ENCODE peak calls at places on chromosomes 13 and 19, in six cellular contexts. K is A673, X is left ventricle myocardium inferior, V is kidney epithelial cell, L is H9, G is BE2C. R is an unnamed sample.

GRCh38 chr13:86729206-86729605 is 930.0 kb upstream of the SLITRK6 start:
- DNase-seq in K (no peak), X (no peak), V (no peak), L (no peak), G (no peak), R (no peak)

GRCh38 chr13:93248627-93249047 is 22.0 kb downstream of the GPC6 start:
- DNase-seq in K (peak; percentile 92), X (no peak), V (no peak), L (peak; percentile 60), G (peak; percentile 83), R (no peak)

GRCh38 chr19:5839312-5840017 is at the start of gene FUT6:
- DNase-seq in K (no peak), X (no peak), V (no peak), L (no peak), G (no peak), R (no peak)

GRCh38 chr19:1154731-1155351 is 19.2 kb downstream of the SBNO2 start:
- DNase-seq in K (no peak), X (peak; percentile 88), V (no peak), L (no peak), G (peak; percentile 78), R (peak; percentile 60)

GRCh38 chr19:19506592-19506991 is 8.8 kb downstream of the TSSK6 start:
- DNase-seq in K (no peak), X (no peak), V (no peak), L (no peak), G (no peak), R (no peak)

GRCh38 chr13:36858285-36858684 is 39.3 kb downstream of the RFXAP start:
- DNase-seq in K (peak; percentile 83), X (no peak), V (no peak), L (no peak), G (peak; percentile 37), R (peak; percentile 15)

GRCh38 chr13:98746968-98747367 is 5.5 kb downstream of the SLC15A1 start:
- DNase-seq in K (no peak), X (no peak), V (peak; percentile 47), L (no peak), G (no peak), R (no peak)

GRCh38 chr19:6062274-6062673 is 48.0 kb downstream of the RFX2 start:
- DNase-seq in K (no peak), X (no peak), V (no peak), L (no peak), G (no peak), R (no peak)

GRCh38 chr19:35755550-35756371 is 1.1 kb downstream of the HSPB6 start:
- DNase-seq in K (peak; percentile 67), X (peak; percentile 90), V (no peak), L (peak; percentile 39), G (no peak), R (no peak)

GRCh38 chr19:54266133-54266532 is 9.1 kb upstream of the LILRB5 start:
- DNase-seq in K (peak; percentile 76), X (peak; percentile 73), V (peak; percentile 32), L (peak; percentile 92), G (peak; percentile 76), R (peak; percentile 36)

GRCh38 chr13:110150384-110151091 is 156.4 kb downstream of the COL4A1 start:
- DNase-seq in K (no peak), X (no peak), V (no peak), L (no peak), G (no peak), R (no peak)

GRCh38 chr19:41353466-41354342 is at the start of gene TGFB1:
- DNase-seq in K (peak; percentile 89), X (peak; percentile 89), V (no peak), L (peak; percentile 75), G (peak; percentile 79), R (peak; percentile 76)

GRCh38 chr19:18310118-18310909 is 12.6 kb downstream of the LSM4 start:
- DNase-seq in K (no peak), X (no peak), V (no peak), L (no peak), G (no peak), R (no peak)

GRCh38 chr13:91135949-91136348 is 211.5 kb upstream of the MIR17HG start:
- DNase-seq in K (peak; percentile 27), X (no peak), V (no peak), L (no peak), G (no peak), R (no peak)

GRCh38 chr19:6947745-6948144 is 60.4 kb downstream of the ADGRE1 start:
- DNase-seq in K (peak; percentile 89), X (no peak), V (no peak), L (no peak), G (no peak), R (no peak)

GRCh38 chr13:39186205-39186880 is 148.1 kb downstream of the NHLRC3 start:
- DNase-seq in K (no peak), X (no peak), V (no peak), L (no peak), G (no peak), R (no peak)

GRCh38 chr13:110495881-110496280 is 65.6 kb downstream of the RAB20 start:
- DNase-seq in K (no peak), X (no peak), V (no peak), L (no peak), G (no peak), R (no peak)

GRCh38 chr19:12669272-12670158 is 2.9 kb downstream of the WDR83 start:
- DNase-seq in K (peak; percentile 84), X (peak; percentile 78), V (no peak), L (peak; percentile 75), G (peak; percentile 78), R (peak; percentile 69)

GRCh38 chr13:40389081-40389641 is 277.3 kb downstream of the FOXO1 start:
- DNase-seq in K (no peak), X (no peak), V (no peak), L (no peak), G (no peak), R (no peak)

GRCh38 chr19:36331353-36332228 is 47.4 kb downstream of the ZFP14 start:
- DNase-seq in K (peak; percentile 95), X (peak; percentile 82), V (peak; percentile 80), L (peak; percentile 99), G (peak; percentile 90), R (peak; percentile 84)

GRCh38 chr13:47546265-47546962 is 454.7 kb downstream of the SUCLA2 start:
- DNase-seq in K (no peak), X (no peak), V (no peak), L (no peak), G (no peak), R (no peak)

GRCh38 chr19:47729468-47729798 is 15.9 kb upstream of the NOP53 start:
- DNase-seq in K (no peak), X (peak; percentile 64), V (peak; percentile 79), L (peak; percentile 66), G (no peak), R (no peak)

GRCh38 chr13:29946093-29946492 is 95.7 kb upstream of the UBL3 start:
- DNase-seq in K (no peak), X (no peak), V (no peak), L (no peak), G (no peak), R (no peak)

GRCh38 chr13:112911285-112911701 is 57.7 kb upstream of the MCF2L start:
- DNase-seq in K (no peak), X (no peak), V (no peak), L (no peak), G (no peak), R (no peak)
- H3K27me3 ChIP-seq in K (peaks cover 28% of the 10 kb centered on the region), X (peaks cover 62% of the 10 kb centered on the region), V (no peaks in the 10 kb centered on the region), L (peaks cover 2% of the 10 kb centered on the region), G (no peaks in the 10 kb centered on the region), R (peaks cover 42% of the 10 kb centered on the region)

GRCh38 chr19:51185069-51185867 is 39.6 kb upstream of the CD33 start:
- DNase-seq in K (no peak), X (no peak), V (no peak), L (no peak), G (no peak), R (no peak)

GRCh38 chr19:51181377-51181912 is 39.3 kb downstream of the SIGLEC7 start:
- DNase-seq in K (no peak), X (no peak), V (no peak), L (no peak), G (no peak), R (no peak)

GRCh38 chr19:51181913-51182419 is 39.9 kb downstream of the SIGLEC7 start:
- DNase-seq in K (peak; percentile 69), X (no peak), V (no peak), L (peak; percentile 92), G (no peak), R (no peak)

GRCh38 chr19:51185868-51186215 is 39.0 kb upstream of the CD33 start:
- DNase-seq in K (no peak), X (no peak), V (no peak), L (no peak), G (no peak), R (no peak)

GRCh38 chr19:51183629-51184028 is 41.3 kb upstream of the CD33 start:
- DNase-seq in K (no peak), X (no peak), V (no peak), L (no peak), G (no peak), R (no peak)
- H3K27me3 ChIP-seq in K (peaks cover 8% of the 10 kb centered on the region), X (peaks cover 61% of the 10 kb centered on the region), V (no peaks in the 10 kb centered on the region), L (no peaks in the 10 kb centered on the region), G (peaks cover 8% of the 10 kb centered on the region), R (no peaks in the 10 kb centered on the region)

GRCh38 chr19:14954071-14954655 is 12.9 kb downstream of the OR7C2 start:
- DNase-seq in K (no peak), X (no peak), V (no peak), L (peak; percentile 98), G (peak; percentile 16), R (no peak)
- H3K27me3 ChIP-seq in K (peaks cover 5% of the 10 kb centered on the region), X (peaks cover 48% of the 10 kb centered on the region), V (no peaks in the 10 kb centered on the region), L (no peaks in the 10 kb centered on the region), G (no peaks in the 10 kb centered on the region), R (no peaks in the 10 kb centered on the region)

GRCh38 chr19:15035795-15036311 is 13.4 kb upstream of the CASP14 start:
- DNase-seq in K (no peak), X (no peak), V (no peak), L (no peak), G (no peak), R (no peak)

GRCh38 chr19:15028490-15028889 is 20.8 kb upstream of the CASP14 start:
- DNase-seq in K (no peak), X (no peak), V (no peak), L (no peak), G (no peak), R (no peak)

DNA sequence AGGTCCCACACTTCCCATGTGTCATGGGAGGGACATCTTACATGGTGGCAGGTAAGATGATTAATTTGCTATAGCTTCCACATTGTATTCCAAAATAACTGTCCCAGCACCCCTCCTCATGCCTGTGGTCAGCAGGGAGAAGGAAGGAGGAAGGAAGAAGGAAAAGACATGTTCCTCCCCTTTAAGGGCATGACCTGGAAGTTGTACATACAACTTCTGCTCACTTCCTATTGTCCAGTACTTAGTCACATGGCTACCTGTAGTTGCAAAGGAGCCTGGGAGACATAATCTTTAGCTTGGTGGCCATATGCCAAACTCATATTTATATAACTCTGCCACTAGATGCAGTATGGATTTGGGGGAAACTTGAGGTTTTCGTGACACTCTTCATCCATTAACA is 17.6 kb upstream of the CASP14 start:
- DNase-seq in K (no peak), X (no peak), V (no peak), L (no peak), G (no peak), R (no peak)
- H3K27me3 ChIP-seq in K (no peaks in the 10 kb centered on the region), X (peaks cover 61% of the 10 kb centered on the region), V (no peaks in the 10 kb centered on the region), L (no peaks in the 10 kb centered on the region), G (no peaks in the 10 kb centered on the region), R (no peaks in the 10 kb centered on the region)

DNA sequence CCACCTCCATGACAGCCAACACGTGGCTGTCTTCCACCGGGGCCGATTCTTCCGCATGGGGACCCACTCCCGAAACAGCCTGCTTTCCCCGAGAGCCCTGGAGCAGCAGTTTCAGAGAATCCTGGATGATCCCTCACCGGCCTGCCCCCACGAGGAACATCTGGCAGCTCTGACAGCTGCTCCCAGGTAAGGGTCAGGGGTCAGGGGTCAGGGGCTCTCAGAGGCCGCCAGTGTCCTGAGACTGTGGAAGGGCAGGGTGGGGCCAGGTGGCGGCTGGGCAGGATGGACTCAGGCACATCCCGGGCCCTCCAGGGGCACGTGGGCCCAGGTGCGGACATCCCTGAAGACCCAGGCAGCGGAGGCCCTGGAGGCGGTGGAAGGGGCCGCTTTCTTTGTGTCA is 15.0 kb downstream of the CPT1C start:
- DNase-seq in K (no peak), X (no peak), V (no peak), L (no peak), G (no peak), R (no peak)
- H3K27me3 ChIP-seq in K (no peaks in the 10 kb centered on the region), X (peaks cover 6% of the 10 kb centered on the region), V (peaks cover 6% of the 10 kb centered on the region), L (no peaks in the 10 kb centered on the region), G (no peaks in the 10 kb centered on the region), R (no peaks in the 10 kb centered on the region)

R was measured in AG04450.